ENCODE peak calls at places on chromosomes 1 and 21, in nine cellular contexts. One of them, this sample, is unnamed. For H3K4me1, the result is how much of the 10 kb centered on the place peaks cover.

GRCh38 chr1:83901547-83902155 is 97.3 kb downstream of the TTLL7 start:
- DNase-seq in stomach: peak
- DNase-seq in IMR-90: peak
- DNase-seq in esophagus muscularis mucosa: no peak
- DNase-seq in Peyer's patch: no peak
- DNase-seq in A549: peak
- DNase-seq in breast epithelium: no peak
- DNase-seq in tibial nerve: no peak
- DNase-seq in adrenal gland: no peak
- DNase-seq in this sample: no peak

GRCh38 chr1:64474639-64475038 is 4.7 kb downstream of the CACHD1 start:
- DNase-seq in stomach: peak
- DNase-seq in IMR-90: no peak
- DNase-seq in esophagus muscularis mucosa: peak
- DNase-seq in Peyer's patch: no peak
- DNase-seq in A549: no peak
- DNase-seq in breast epithelium: peak
- DNase-seq in tibial nerve: no peak
- DNase-seq in adrenal gland: peak
- DNase-seq in this sample: no peak

GRCh38 chr1:170321113-170321512 is 175.4 kb downstream of the NTMT2 start:
- DNase-seq in stomach: no peak
- DNase-seq in IMR-90: peak
- DNase-seq in esophagus muscularis mucosa: no peak
- DNase-seq in Peyer's patch: no peak
- DNase-seq in A549: no peak
- DNase-seq in breast epithelium: no peak
- DNase-seq in tibial nerve: no peak
- DNase-seq in adrenal gland: no peak
- DNase-seq in this sample: no peak

GRCh38 chr21:44603911-44604310 is 3.5 kb downstream of the KRTAP10-7 start:
- DNase-seq in stomach: no peak
- DNase-seq in IMR-90: no peak
- DNase-seq in esophagus muscularis mucosa: no peak
- DNase-seq in Peyer's patch: no peak
- DNase-seq in A549: no peak
- DNase-seq in breast epithelium: no peak
- DNase-seq in tibial nerve: no peak
- DNase-seq in adrenal gland: no peak
- DNase-seq in this sample: no peak

GRCh38 chr1:1833456-1833855 is 55.2 kb upstream of the NADK start:
- DNase-seq in stomach: no peak
- DNase-seq in IMR-90: no peak
- DNase-seq in esophagus muscularis mucosa: no peak
- DNase-seq in Peyer's patch: peak
- DNase-seq in A549: no peak
- DNase-seq in breast epithelium: peak
- DNase-seq in tibial nerve: no peak
- DNase-seq in adrenal gland: peak
- DNase-seq in this sample: peak

GRCh38 chr1:16498573-16499359 is 15.3 kb downstream of the RNU1-1 start:
- DNase-seq in stomach: peak
- DNase-seq in IMR-90: peak
- DNase-seq in esophagus muscularis mucosa: peak
- DNase-seq in Peyer's patch: peak
- DNase-seq in A549: peak
- DNase-seq in breast epithelium: peak
- DNase-seq in tibial nerve: peak
- DNase-seq in adrenal gland: peak
- DNase-seq in this sample: peak

GRCh38 chr1:246292571-246292970 is 214.5 kb downstream of the SMYD3 start:
- DNase-seq in stomach: no peak
- DNase-seq in IMR-90: no peak
- DNase-seq in esophagus muscularis mucosa: no peak
- DNase-seq in Peyer's patch: no peak
- DNase-seq in A549: no peak
- DNase-seq in breast epithelium: no peak
- DNase-seq in tibial nerve: no peak
- DNase-seq in adrenal gland: no peak
- DNase-seq in this sample: no peak

GRCh38 chr1:46302091-46303037 is 1.1 kb downstream of the LRRC41 start:
- DNase-seq in stomach: peak
- DNase-seq in IMR-90: peak
- DNase-seq in esophagus muscularis mucosa: no peak
- DNase-seq in Peyer's patch: peak
- DNase-seq in A549: no peak
- DNase-seq in breast epithelium: peak
- DNase-seq in tibial nerve: peak
- DNase-seq in adrenal gland: peak
- DNase-seq in this sample: peak

GRCh38 chr1:181674617-181675016 is 191.3 kb downstream of the CACNA1E start:
- DNase-seq in stomach: no peak
- DNase-seq in IMR-90: no peak
- DNase-seq in esophagus muscularis mucosa: no peak
- DNase-seq in Peyer's patch: no peak
- DNase-seq in A549: no peak
- DNase-seq in breast epithelium: no peak
- DNase-seq in tibial nerve: no peak
- DNase-seq in adrenal gland: no peak
- DNase-seq in this sample: no peak

GRCh38 chr1:18963968-18964367 is 7.5 kb upstream of the IFFO2 start:
- DNase-seq in stomach: no peak
- DNase-seq in IMR-90: no peak
- DNase-seq in esophagus muscularis mucosa: no peak
- DNase-seq in Peyer's patch: no peak
- DNase-seq in A549: no peak
- DNase-seq in breast epithelium: no peak
- DNase-seq in tibial nerve: no peak
- DNase-seq in adrenal gland: no peak
- DNase-seq in this sample: no peak

GRCh38 chr1:17630048-17630830 is 90.7 kb downstream of the ARHGEF10L start:
- DNase-seq in stomach: peak
- DNase-seq in IMR-90: no peak
- DNase-seq in esophagus muscularis mucosa: peak
- DNase-seq in Peyer's patch: peak
- DNase-seq in A549: no peak
- DNase-seq in breast epithelium: no peak
- DNase-seq in tibial nerve: peak
- DNase-seq in adrenal gland: peak
- DNase-seq in this sample: no peak

GRCh38 chr1:28564310-28564709 is 11.4 kb downstream of the TRNAU1AP start:
- DNase-seq in stomach: no peak
- DNase-seq in IMR-90: no peak
- DNase-seq in esophagus muscularis mucosa: no peak
- DNase-seq in Peyer's patch: no peak
- DNase-seq in A549: no peak
- DNase-seq in breast epithelium: no peak
- DNase-seq in tibial nerve: no peak
- DNase-seq in adrenal gland: no peak
- DNase-seq in this sample: no peak

GRCh38 chr1:96541491-96541890 is 180.1 kb upstream of the PTBP2 start:
- DNase-seq in stomach: no peak
- DNase-seq in IMR-90: no peak
- DNase-seq in esophagus muscularis mucosa: no peak
- DNase-seq in Peyer's patch: no peak
- DNase-seq in A549: no peak
- DNase-seq in breast epithelium: no peak
- DNase-seq in tibial nerve: no peak
- DNase-seq in adrenal gland: no peak
- DNase-seq in this sample: no peak

DNA sequence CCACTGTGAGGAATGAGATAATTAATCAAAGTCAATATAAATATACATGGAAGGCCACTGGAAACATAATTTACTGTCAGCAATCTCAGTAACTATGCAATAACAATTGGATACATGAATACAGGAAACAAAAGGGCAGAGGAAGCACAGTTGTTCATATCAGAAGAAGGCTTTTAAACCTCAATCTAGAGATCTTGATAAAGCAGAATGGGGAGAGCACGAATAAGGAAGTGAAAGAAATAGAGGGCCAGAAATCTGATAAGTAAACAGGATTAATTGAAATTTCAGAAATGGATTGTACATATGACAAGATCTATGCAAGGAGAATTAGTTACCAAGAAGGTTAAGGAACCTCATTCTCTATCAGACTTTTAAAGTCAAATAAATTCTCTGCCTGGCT is 93.0 kb downstream of the EVI5 start:
- DNase-seq in stomach: no peak
- DNase-seq in IMR-90: no peak
- DNase-seq in esophagus muscularis mucosa: no peak
- DNase-seq in Peyer's patch: no peak
- DNase-seq in A549: no peak
- DNase-seq in breast epithelium: no peak
- DNase-seq in tibial nerve: no peak
- DNase-seq in adrenal gland: no peak
- DNase-seq in this sample: no peak
- TF ChIP-seq POLR2A in stomach: no peak
- TF ChIP-seq POLR2A in IMR-90: no peak
- TF ChIP-seq POLR2A in esophagus muscularis mucosa: no peak
- TF ChIP-seq POLR2A in Peyer's patch: no peak
- TF ChIP-seq POLR2A in A549: no peak
- TF ChIP-seq POLR2A in breast epithelium: no peak
- TF ChIP-seq POLR2A in tibial nerve: no peak
- TF ChIP-seq POLR2A in adrenal gland: no peak
- TF ChIP-seq POLR2A in this sample: no peak

DNA sequence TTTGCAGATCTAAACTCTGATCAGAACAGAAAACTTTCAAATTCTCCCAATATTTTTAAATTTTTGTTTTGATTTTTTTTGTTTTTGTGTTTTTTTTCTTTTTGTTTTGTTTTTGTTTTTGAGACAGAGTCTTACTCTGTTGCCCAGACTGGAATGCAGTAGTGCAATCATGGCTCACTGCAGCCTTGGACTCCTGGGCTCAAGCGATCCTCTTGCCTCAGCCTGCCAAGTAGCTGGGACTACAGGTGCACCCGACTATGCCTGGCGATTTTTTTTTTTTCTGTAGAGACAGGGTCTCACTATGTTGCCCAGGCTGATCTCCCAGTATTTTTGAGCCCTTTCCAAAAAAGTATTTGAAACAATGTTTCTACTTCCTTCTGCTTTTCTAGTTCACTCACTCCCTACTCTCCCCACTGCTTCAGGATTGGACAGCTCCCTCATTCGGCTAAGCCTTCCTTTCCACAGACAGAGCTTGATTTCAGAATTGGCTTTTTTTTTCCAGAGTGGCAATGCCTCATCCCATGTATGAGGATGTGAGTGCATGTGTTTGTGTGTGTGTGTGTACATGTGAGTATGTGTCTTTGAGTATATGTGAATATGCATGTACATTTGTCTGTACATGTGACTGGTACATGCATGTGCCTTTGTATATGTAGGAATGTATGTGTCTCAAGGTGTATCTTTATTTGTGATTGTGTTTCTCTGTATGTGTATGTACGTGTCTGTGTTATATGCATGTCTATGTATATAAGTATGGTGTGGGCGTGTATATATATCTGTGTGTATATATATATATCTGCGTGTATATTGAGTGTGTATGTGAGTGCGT is 11.9 kb downstream of the LHX4 start:
- DNase-seq in stomach: no peak
- DNase-seq in IMR-90: peak
- DNase-seq in esophagus muscularis mucosa: no peak
- DNase-seq in Peyer's patch: no peak
- DNase-seq in A549: no peak
- DNase-seq in breast epithelium: no peak
- DNase-seq in tibial nerve: no peak
- DNase-seq in adrenal gland: no peak
- DNase-seq in this sample: no peak
- H3K4me1 ChIP-seq in stomach: under half
- H3K4me1 ChIP-seq in IMR-90: under half
- H3K4me1 ChIP-seq in esophagus muscularis mucosa: under half
- H3K4me1 ChIP-seq in Peyer's patch: under half
- H3K4me1 ChIP-seq in A549: under half
- H3K4me1 ChIP-seq in breast epithelium: under half
- H3K4me1 ChIP-seq in tibial nerve: under half
- H3K4me1 ChIP-seq in adrenal gland: under half
- H3K4me1 ChIP-seq in this sample: under half

GRCh38 chr1:226123212-226123560 is 60.7 kb downstream of the H3-3A start:
- DNase-seq in stomach: no peak
- DNase-seq in IMR-90: no peak
- DNase-seq in esophagus muscularis mucosa: no peak
- DNase-seq in Peyer's patch: no peak
- DNase-seq in A549: no peak
- DNase-seq in breast epithelium: no peak
- DNase-seq in tibial nerve: no peak
- DNase-seq in adrenal gland: no peak
- DNase-seq in this sample: peak
- H3K4me3 ChIP-seq in stomach: peak
- H3K4me3 ChIP-seq in IMR-90: no peak
- H3K4me3 ChIP-seq in esophagus muscularis mucosa: no peak
- H3K4me3 ChIP-seq in Peyer's patch: peak
- H3K4me3 ChIP-seq in A549: no peak
- H3K4me3 ChIP-seq in breast epithelium: no peak
- H3K4me3 ChIP-seq in tibial nerve: no peak
- H3K4me3 ChIP-seq in adrenal gland: no peak
- H3K4me3 ChIP-seq in this sample: no peak

GRCh38 chr1:160708821-160709220 is 2.8 kb downstream of the CD48 start:
- DNase-seq in stomach: no peak
- DNase-seq in IMR-90: no peak
- DNase-seq in esophagus muscularis mucosa: no peak
- DNase-seq in Peyer's patch: peak
- DNase-seq in A549: no peak
- DNase-seq in breast epithelium: no peak
- DNase-seq in tibial nerve: no peak
- DNase-seq in adrenal gland: no peak
- DNase-seq in this sample: no peak

GRCh38 chr1:160710531-160711252 is 930 bp downstream of the CD48 start:
- DNase-seq in stomach: no peak
- DNase-seq in IMR-90: no peak
- DNase-seq in esophagus muscularis mucosa: no peak
- DNase-seq in Peyer's patch: peak
- DNase-seq in A549: no peak
- DNase-seq in breast epithelium: no peak
- DNase-seq in tibial nerve: no peak
- DNase-seq in adrenal gland: no peak
- DNase-seq in this sample: no peak

GRCh38 chr1:160708118-160708517 is 3.5 kb downstream of the CD48 start:
- DNase-seq in stomach: no peak
- DNase-seq in IMR-90: no peak
- DNase-seq in esophagus muscularis mucosa: no peak
- DNase-seq in Peyer's patch: no peak
- DNase-seq in A549: no peak
- DNase-seq in breast epithelium: no peak
- DNase-seq in tibial nerve: no peak
- DNase-seq in adrenal gland: no peak
- DNase-seq in this sample: no peak

GRCh38 chr1:160709715-160710114 is 1.9 kb downstream of the CD48 start:
- DNase-seq in stomach: no peak
- DNase-seq in IMR-90: no peak
- DNase-seq in esophagus muscularis mucosa: no peak
- DNase-seq in Peyer's patch: no peak
- DNase-seq in A549: no peak
- DNase-seq in breast epithelium: no peak
- DNase-seq in tibial nerve: no peak
- DNase-seq in adrenal gland: no peak
- DNase-seq in this sample: no peak

GRCh38 chr1:160711528-160712311 is at the start of gene CD48:
- DNase-seq in stomach: no peak
- DNase-seq in IMR-90: no peak
- DNase-seq in esophagus muscularis mucosa: no peak
- DNase-seq in Peyer's patch: peak
- DNase-seq in A549: no peak
- DNase-seq in breast epithelium: no peak
- DNase-seq in tibial nerve: no peak
- DNase-seq in adrenal gland: no peak
- DNase-seq in this sample: no peak
- TF ChIP-seq POLR2A in stomach: no peak
- TF ChIP-seq POLR2A in IMR-90: no peak
- TF ChIP-seq POLR2A in esophagus muscularis mucosa: no peak
- TF ChIP-seq POLR2A in Peyer's patch: no peak
- TF ChIP-seq POLR2A in A549: no peak
- TF ChIP-seq POLR2A in breast epithelium: no peak
- TF ChIP-seq POLR2A in tibial nerve: no peak
- TF ChIP-seq POLR2A in adrenal gland: no peak
- TF ChIP-seq POLR2A in this sample: no peak